ENCODE peak calls at places on chromosomes 6 and 20, in four cellular contexts. W, G, T and L are unnamed samples.

GRCh38 chr6:57822896-57823358 is 505.5 kb downstream of the PRIM2 start:
- DNase-seq in G (no peak), W (no peak), T (no peak), L (no peak)

GRCh38 chr6:91476000-91476399 is 889.1 kb upstream of the MAP3K7 start:
- DNase-seq in T (no peak), G (no peak), W (peak), L (no peak)

GRCh38 chr6:17013701-17014100 is 88.1 kb upstream of the STMND1 start:
- DNase-seq in T (no peak), G (no peak), W (no peak), L (no peak)

GRCh38 chr20:3812259-3812681 is 8.1 kb upstream of the AP5S1 start:
- DNase-seq in W (peak), G (no peak), T (no peak), L (no peak)

GRCh38 chr6:12137480-12137879 is 125.4 kb downstream of the HIVEP1 start:
- DNase-seq in G (no peak), W (no peak), T (no peak), L (no peak)

GRCh38 chr6:142276256-142276655 is 25.6 kb upstream of the ADGRG6 start:
- DNase-seq in W (no peak), T (no peak), G (no peak), L (no peak)

GRCh38 chr6:162244031-162244430 is 483.5 kb downstream of the PRKN start:
- DNase-seq in W (no peak), T (no peak), G (no peak), L (no peak)

GRCh38 chr20:38270869-38271608 is 10.5 kb upstream of the KIAA1755 start:
- DNase-seq in G (no peak), W (no peak), T (peak), L (no peak)

GRCh38 chr6:6191476-6191875 is 129.0 kb downstream of the F13A1 start:
- DNase-seq in T (no peak), G (no peak), W (no peak), L (no peak)

GRCh38 chr6:54481096-54481495 is 172.9 kb downstream of the TINAG start:
- DNase-seq in G (peak), W (no peak), T (no peak), L (no peak)

GRCh38 chr6:3061501-3061941 is 6.8 kb upstream of the RIPK1 start:
- DNase-seq in T (no peak), G (no peak), W (no peak), L (no peak)

GRCh38 chr6:109686566-109686965 is 4.4 kb downstream of the AK9 start:
- DNase-seq in G (no peak), W (no peak), T (no peak), L (no peak)

GRCh38 chr6:109693128-109693527 is 2.0 kb downstream of the FIG4 start:
- DNase-seq in W (no peak), T (no peak), G (no peak), L (no peak)

GRCh38 chr6:109687271-109687721 is 3.7 kb downstream of the AK9 start:
- DNase-seq in W (no peak), T (no peak), G (no peak), L (no peak)

GRCh38 chr6:109690373-109690739 is 646 bp downstream of the AK9 start:
- DNase-seq in W (peak), G (peak), T (peak), L (peak)

DNA sequence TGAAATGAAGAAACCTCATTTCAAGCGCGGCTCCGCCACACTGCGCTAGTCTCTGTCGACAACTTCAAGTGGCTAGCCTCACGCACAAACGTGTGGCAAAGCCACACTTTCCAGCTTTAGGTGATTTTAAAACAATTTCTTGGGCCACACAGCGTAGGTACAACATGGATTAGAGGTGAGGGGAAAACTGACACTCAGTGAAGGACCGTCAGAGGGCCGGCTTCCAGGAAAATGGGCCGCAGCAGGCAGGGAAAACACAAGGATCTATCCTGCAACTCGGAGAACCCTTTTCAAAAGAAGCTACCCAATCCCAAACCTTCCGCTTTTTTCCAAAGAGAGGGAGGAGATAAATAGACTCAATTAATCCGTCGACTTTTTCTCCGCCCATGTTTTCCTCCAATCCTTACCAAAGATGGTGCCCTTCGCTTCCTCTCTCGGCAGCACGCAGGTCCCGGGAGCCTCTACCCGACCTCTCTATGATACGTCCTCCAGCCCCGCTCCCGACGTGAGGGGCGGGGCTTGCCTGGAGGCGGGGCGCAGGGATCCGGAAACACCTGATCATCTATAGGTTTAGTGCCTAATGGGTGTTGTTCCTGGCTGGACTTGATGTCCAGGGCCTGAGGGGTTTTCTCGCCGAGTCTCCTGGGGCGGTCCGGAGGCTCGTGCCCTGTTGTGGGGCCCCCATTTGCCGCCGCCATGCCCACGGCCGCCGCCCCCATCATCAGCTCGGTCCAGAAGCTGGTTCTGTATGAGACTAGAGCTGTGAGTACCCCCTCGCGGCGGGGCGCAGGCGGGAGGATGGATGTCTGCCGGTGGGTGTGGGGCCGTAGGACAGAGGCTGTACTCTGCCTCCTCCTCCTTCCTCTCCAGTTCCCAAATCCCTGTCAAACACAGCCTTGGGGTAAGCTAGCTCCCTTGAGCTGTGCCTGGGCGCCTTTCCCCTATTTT is at the start of the genes AK9 and FIG4:
- DNase-seq in G (peak), W (peak), T (peak), L (peak)
- TF ChIP-seq CTCF in G (no peak), W (peak), T (no peak), L (no peak)

GRCh38 chr20:31731321-31731717 is 7.8 kb upstream of the TPX2 start:
- DNase-seq in W (no peak), G (no peak), T (no peak), L (no peak)
- TF ChIP-seq CTCF in W (no peak), G (no peak), T (no peak), L (no peak)

DNA sequence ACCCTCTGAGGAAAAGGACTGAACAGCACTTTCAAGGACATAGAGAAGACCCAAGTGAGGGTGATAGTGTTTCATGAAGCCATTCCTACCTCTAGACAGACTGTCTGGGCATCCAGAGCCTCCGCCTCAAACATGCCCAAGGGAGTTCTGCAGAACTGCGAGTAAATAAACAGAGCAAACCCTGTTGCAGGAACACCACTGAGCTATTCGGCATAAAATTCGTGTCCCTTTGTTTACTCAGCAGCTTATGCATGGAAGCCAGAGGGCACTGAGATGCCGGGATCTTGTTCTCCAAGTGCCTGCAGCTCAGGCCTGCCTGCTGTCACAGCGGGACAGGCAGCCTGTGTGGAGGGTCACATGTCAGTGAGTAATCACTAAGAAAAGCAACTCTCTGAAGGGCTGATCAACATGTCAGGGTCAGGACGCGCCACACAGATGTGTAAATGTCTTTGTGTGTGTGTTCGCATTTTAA is 164.9 kb upstream of the HEY2 start:
- DNase-seq in T (peak), G (no peak), W (no peak), L (no peak)
- TF ChIP-seq CTCF in T (peak), G (no peak), W (no peak), L (no peak)

GRCh38 chr20:33840759-33841438 is 29.8 kb downstream of the CHMP4B start:
- DNase-seq in W (peak), T (no peak), G (no peak), L (no peak)

GRCh38 chr20:33835773-33836172 is 24.6 kb downstream of the CHMP4B start:
- DNase-seq in T (no peak), W (no peak), G (no peak), L (no peak)

GRCh38 chr20:33839591-33839990 is 28.4 kb downstream of the CHMP4B start:
- DNase-seq in T (peak), W (peak), G (peak), L (no peak)

GRCh38 chr20:33837096-33837830 is 26.1 kb downstream of the CHMP4B start:
- DNase-seq in W (no peak), T (no peak), G (no peak), L (no peak)

DNA sequence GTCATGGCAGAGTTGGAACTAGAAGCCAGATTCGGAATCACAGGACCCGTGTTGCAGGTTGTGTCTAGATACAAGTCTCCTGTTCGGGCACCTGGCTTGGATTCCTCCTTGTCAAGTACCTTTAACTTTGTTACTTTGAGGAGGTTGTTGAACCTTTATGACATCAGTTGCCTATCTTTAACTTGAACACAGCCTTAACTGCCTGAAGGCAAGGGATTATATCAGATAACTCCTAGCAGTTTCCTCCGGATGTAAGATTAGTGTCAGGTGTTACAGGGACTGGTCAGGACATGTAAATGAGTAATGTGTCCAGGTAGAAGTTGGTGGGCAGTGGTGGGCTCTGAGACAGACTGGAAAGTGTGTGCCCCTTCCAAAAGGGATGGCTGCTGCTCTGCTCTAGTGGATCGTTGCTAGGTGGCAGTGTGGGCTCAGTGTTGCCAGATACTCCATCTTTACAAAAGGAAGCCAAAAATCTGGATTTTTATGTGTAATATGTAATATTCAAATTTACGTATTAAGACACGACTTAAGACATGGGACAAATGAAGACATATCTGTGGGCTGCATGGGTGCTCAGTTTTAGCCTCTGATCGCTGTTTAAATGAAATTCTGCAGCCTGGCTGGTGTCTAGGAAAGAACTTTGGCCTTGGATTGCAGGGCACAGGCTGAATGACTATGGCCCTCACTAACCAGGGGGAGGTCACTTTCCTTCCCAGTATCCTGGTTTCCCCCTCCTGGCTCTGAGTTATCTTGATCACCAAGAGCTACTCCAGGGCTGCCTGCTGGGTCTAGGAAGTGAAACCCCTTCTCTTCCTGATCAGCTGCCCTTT is 27.1 kb downstream of the CHMP4B start:
- DNase-seq in G (no peak), W (no peak), T (no peak), L (no peak)
- TF ChIP-seq CTCF in G (no peak), W (peak), T (no peak), L (no peak)